ENCODE peak calls at places on chromosomes 16 and 17, in nine cellular contexts. Y is thyroid gland, L is ascending aorta, G is MM.1S, H is body of pancreas, Z is GM12878, D is transverse colon, V is tibial nerve, A is A549. R is an unnamed sample. For H3K9me3, the result is how much of the 10 kb centered on the place peaks cover.

GRCh38 chr17:78441271-78441986 is 63.0 kb downstream of the PGS1 start:
- DNase-seq in Y (no peak), L (no peak), G (no peak), H (no peak), Z (no peak), D (no peak), V (no peak), A (no peak), R (no peak)

GRCh38 chr17:27879987-27880608 is 13.1 kb downstream of the LYRM9 start:
- DNase-seq in Y (peak), L (no peak), G (peak), H (peak), Z (peak), D (peak), V (peak), A (peak), R (peak)

GRCh38 chr16:71293921-71294320 is 4.7 kb upstream of the CMTR2 start:
- DNase-seq in Y (no peak), L (no peak), G (no peak), H (no peak), Z (no peak), D (no peak), V (no peak), A (no peak), R (no peak)

GRCh38 chr16:28925386-28926228 is 569 bp upstream of the RABEP2 start:
- DNase-seq in Y (peak), L (peak), G (peak), H (peak), Z (no peak), D (peak), V (peak), A (peak), R (peak)

GRCh38 chr17:41802961-41803682 is 8.6 kb downstream of the P3H4 start:
- DNase-seq in Y (no peak), L (no peak), G (no peak), H (no peak), Z (no peak), D (no peak), V (no peak), A (no peak), R (no peak)

GRCh38 chr17:74211141-74211928 is 2.0 kb upstream of the TTYH2 start:
- DNase-seq in Y (no peak), L (no peak), G (no peak), H (no peak), Z (no peak), D (no peak), V (no peak), A (no peak), R (no peak)

GRCh38 chr17:83192161-83192788 is 112.9 kb downstream of the METRNL start:
- DNase-seq in Y (peak), L (peak), G (no peak), H (peak), Z (no peak), D (peak), V (peak), A (no peak), R (no peak)

GRCh38 chr17:77124192-77124908 is 16.4 kb upstream of the SEC14L1 start:
- DNase-seq in Y (no peak), L (no peak), G (no peak), H (peak), Z (no peak), D (no peak), V (peak), A (peak), R (no peak)

GRCh38 chr16:64339052-64339770 is 782.7 kb downstream of the CDH11 start:
- DNase-seq in Y (no peak), L (no peak), G (no peak), H (no peak), Z (no peak), D (no peak), V (no peak), A (no peak), R (no peak)

GRCh38 chr17:10166181-10166935 is 32.0 kb downstream of the GAS7 start:
- DNase-seq in Y (no peak), L (no peak), G (no peak), H (no peak), Z (no peak), D (no peak), V (no peak), A (no peak), R (no peak)

GRCh38 chr16:24988593-24989338 is 26.4 kb downstream of the ARHGAP17 start:
- DNase-seq in Y (peak), L (peak), G (peak), H (peak), Z (no peak), D (peak), V (no peak), A (peak), R (peak)

GRCh38 chr17:67200727-67201301 is 44.2 kb downstream of the HELZ start:
- DNase-seq in Y (no peak), L (no peak), G (no peak), H (no peak), Z (no peak), D (no peak), V (no peak), A (peak), R (no peak)
- TF ChIP-seq CTCF in Y (peak), L (peak), G (peak), H (no peak), Z (peak), D (no peak), V (no peak), A (peak), R (peak)

GRCh38 chr16:27240948-27241531 is 27.5 kb downstream of the NSMCE1 start:
- DNase-seq in Y (no peak), L (peak), G (no peak), H (no peak), Z (no peak), D (no peak), V (no peak), A (no peak), R (no peak)
- H3K4me3 ChIP-seq in Y (no peak), L (no peak), G (no peak), H (no peak), Z (no peak), D (no peak), V (no peak), A (no peak), R (no peak)

DNA sequence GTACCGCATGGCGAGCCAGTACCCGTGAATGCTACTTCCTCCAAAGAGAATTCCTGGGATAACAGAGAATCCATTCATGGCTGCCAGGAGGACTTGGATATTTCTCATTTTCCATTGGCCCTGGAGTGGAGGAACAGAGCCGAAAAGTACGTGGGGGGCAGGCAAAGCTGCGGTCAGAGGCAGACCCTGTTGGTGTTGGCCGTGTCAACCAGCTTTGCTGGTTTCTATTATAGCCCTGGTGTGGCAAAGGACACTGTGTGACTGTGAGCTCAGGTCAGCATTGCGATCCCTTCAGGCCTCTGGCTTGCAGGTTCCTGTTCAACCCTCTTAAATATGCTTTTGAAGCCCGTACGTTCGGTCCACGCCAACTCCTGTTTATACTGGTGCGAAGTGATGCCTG is 596.3 kb downstream of the MAF start:
- DNase-seq in Y (no peak), L (no peak), G (no peak), H (no peak), Z (no peak), D (no peak), V (no peak), A (no peak), R (no peak)
- H3K9me3 ChIP-seq in Y (under half), L (under half), G (under half), H (under half), Z (under half), D (under half), V (under half), A (under half), R (under half)

GRCh38 chr16:5498562-5498961 is 401.0 kb upstream of the EEF2KMT start:
- DNase-seq in Y (no peak), L (no peak), G (no peak), H (no peak), Z (no peak), D (no peak), V (no peak), A (no peak), R (no peak)

GRCh38 chr16:5504028-5504758 is 406.6 kb upstream of the EEF2KMT start:
- DNase-seq in Y (peak), L (no peak), G (no peak), H (no peak), Z (no peak), D (no peak), V (no peak), A (no peak), R (peak)

GRCh38 chr16:5502467-5502869 is 404.9 kb upstream of the EEF2KMT start:
- DNase-seq in Y (peak), L (no peak), G (no peak), H (no peak), Z (no peak), D (peak), V (no peak), A (peak), R (peak)

GRCh38 chr16:5502944-5503343 is 405.3 kb upstream of the EEF2KMT start:
- DNase-seq in Y (no peak), L (no peak), G (no peak), H (no peak), Z (no peak), D (no peak), V (no peak), A (no peak), R (no peak)

DNA sequence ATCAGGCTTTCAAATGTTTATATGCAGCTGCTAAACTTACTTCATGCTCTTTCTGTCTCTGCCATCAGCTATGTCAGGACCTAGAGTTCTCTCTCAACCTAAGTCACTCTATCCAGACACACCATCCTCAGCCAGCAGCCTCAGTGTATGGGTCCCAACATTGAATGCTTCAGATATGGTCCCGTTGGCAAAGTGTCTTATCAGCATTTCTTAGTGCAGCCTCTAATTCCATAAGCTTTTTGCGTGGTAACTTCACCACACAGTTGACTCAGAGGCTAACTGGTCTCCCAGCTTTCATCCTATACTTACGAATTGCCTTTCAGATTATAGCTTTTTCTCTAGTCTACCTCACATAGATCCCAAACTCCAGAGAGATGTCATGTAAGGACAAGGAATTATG is 402.9 kb upstream of the EEF2KMT start:
- DNase-seq in Y (no peak), L (no peak), G (no peak), H (no peak), Z (no peak), D (no peak), V (no peak), A (no peak), R (no peak)
- TF ChIP-seq CTCF in Y (no peak), L (no peak), G (no peak), H (no peak), Z (no peak), D (no peak), V (no peak), A (no peak), R (no peak)

DNA sequence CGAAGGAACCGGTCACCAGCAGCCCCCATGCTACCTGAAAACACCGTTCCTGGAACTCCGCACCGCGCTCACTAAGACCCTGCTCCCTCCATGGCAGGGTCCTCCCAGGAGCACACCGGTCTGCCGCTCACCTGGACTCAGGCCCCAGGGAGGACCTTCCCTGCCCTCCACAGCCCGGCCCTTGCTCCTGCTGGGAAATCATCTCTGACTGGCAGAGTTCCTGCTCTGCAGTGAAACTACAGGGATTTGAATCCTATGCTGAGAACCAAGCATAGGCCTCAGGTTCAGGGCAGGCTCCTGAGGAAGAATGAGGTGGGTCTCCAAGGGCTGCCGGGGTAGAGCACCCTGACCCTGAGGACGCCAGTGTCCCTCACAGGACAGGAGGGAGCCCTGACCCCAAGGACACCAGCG is 88.5 kb downstream of the KCNJ12 start:
- DNase-seq in Y (no peak), L (no peak), G (no peak), H (no peak), Z (no peak), D (no peak), V (no peak), A (no peak), R (no peak)
- H3K4me3 ChIP-seq in Y (no peak), L (no peak), G (no peak), H (no peak), Z (no peak), D (no peak), V (no peak), A (no peak), R (no peak)

DNA sequence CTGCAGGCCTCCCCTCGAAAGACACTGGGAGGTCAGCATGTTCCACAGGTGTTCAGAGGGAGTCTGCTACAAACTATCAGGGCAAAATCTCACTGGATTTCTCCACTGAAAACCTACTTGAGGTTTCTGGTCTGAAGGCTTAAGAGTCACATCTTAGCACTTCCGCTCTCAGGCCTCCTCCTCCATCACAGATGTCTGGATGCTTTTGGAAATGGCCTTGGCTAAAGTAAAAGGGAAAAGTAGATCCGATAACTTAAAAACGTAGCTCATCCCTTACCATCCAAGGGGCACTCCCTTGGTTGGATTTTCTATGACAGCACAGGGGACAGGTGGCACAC is 14.4 kb downstream of the GINS2 start:
- DNase-seq in Y (no peak), L (no peak), G (no peak), H (no peak), Z (no peak), D (no peak), V (no peak), A (no peak), R (no peak)
- H3K9me3 ChIP-seq in Y (under half), L (under half), G (under half), H (under half), Z (under half), D (under half), V (under half), A (under half), R (under half)